ENCODE peak calls at places on chromosomes 1 and 21, in seven cellular contexts. One of them, this sample, is unnamed.

GRCh38 chr1:8985915-8986813 is 40.1 kb downstream of the SLC2A7 start:
- DNase-seq in lower lobe of right lung: peak; percentile 73
- DNase-seq in fibroblast of lung: peak; percentile 97
- DNase-seq in heart left ventricle: peak; percentile 91
- DNase-seq in transverse colon: peak; percentile 80
- DNase-seq in astrocyte: peak; percentile 96
- DNase-seq in uterus: peak; percentile 55
- DNase-seq in this sample: peak; percentile 85

GRCh38 chr1:154154534-154155181 is at the start of gene NUP210L:
- DNase-seq in fibroblast of lung: peak; percentile 18
- DNase-seq in uterus: peak; percentile 29
- DNase-seq in astrocyte: no peak
- DNase-seq in transverse colon: peak; percentile 32
- DNase-seq in lower lobe of right lung: peak; percentile 95
- DNase-seq in heart left ventricle: peak; percentile 48
- DNase-seq in this sample: peak; percentile 82

GRCh38 chr1:27438621-27439061 is 46.2 kb downstream of the GPR3 start:
- DNase-seq in transverse colon: no peak
- DNase-seq in heart left ventricle: no peak
- DNase-seq in astrocyte: no peak
- DNase-seq in uterus: no peak
- DNase-seq in lower lobe of right lung: no peak
- DNase-seq in fibroblast of lung: no peak
- DNase-seq in this sample: no peak

GRCh38 chr21:25872271-25872670 is 137.5 kb downstream of the GABPA start:
- DNase-seq in astrocyte: no peak
- DNase-seq in lower lobe of right lung: no peak
- DNase-seq in transverse colon: no peak
- DNase-seq in heart left ventricle: no peak
- DNase-seq in uterus: no peak
- DNase-seq in fibroblast of lung: no peak
- DNase-seq in this sample: no peak

GRCh38 chr1:169650551-169650950 is 20.6 kb upstream of the SELP start:
- DNase-seq in lower lobe of right lung: no peak
- DNase-seq in uterus: no peak
- DNase-seq in transverse colon: no peak
- DNase-seq in heart left ventricle: no peak
- DNase-seq in astrocyte: no peak
- DNase-seq in fibroblast of lung: no peak
- DNase-seq in this sample: no peak

GRCh38 chr1:85365851-85366250 is 89.4 kb upstream of the BCL10 start:
- DNase-seq in heart left ventricle: no peak
- DNase-seq in fibroblast of lung: no peak
- DNase-seq in astrocyte: no peak
- DNase-seq in uterus: no peak
- DNase-seq in transverse colon: no peak
- DNase-seq in lower lobe of right lung: no peak
- DNase-seq in this sample: no peak

GRCh38 chr21:38925923-38926322 is 120.2 kb downstream of the ETS2 start:
- DNase-seq in uterus: peak; percentile 81
- DNase-seq in transverse colon: peak; percentile 55
- DNase-seq in lower lobe of right lung: no peak
- DNase-seq in heart left ventricle: peak; percentile 84
- DNase-seq in astrocyte: peak; percentile 95
- DNase-seq in fibroblast of lung: peak; percentile 97
- DNase-seq in this sample: peak; percentile 85

GRCh38 chr1:89552481-89553194 is 28.0 kb downstream of the LRRC8B start:
- DNase-seq in fibroblast of lung: no peak
- DNase-seq in uterus: no peak
- DNase-seq in heart left ventricle: no peak
- DNase-seq in astrocyte: no peak
- DNase-seq in lower lobe of right lung: no peak
- DNase-seq in transverse colon: peak; percentile 18
- DNase-seq in this sample: no peak

GRCh38 chr1:90402893-90403849 is 313.9 kb downstream of the BARHL2 start:
- DNase-seq in fibroblast of lung: peak; percentile 100
- DNase-seq in lower lobe of right lung: no peak
- DNase-seq in heart left ventricle: no peak
- DNase-seq in uterus: no peak
- DNase-seq in transverse colon: peak; percentile 22
- DNase-seq in astrocyte: peak; percentile 99
- DNase-seq in this sample: no peak

GRCh38 chr1:25425098-25426085 is 4.8 kb upstream of the RHCE start:
- DNase-seq in fibroblast of lung: peak; percentile 39
- DNase-seq in astrocyte: peak; percentile 30
- DNase-seq in transverse colon: peak; percentile 68
- DNase-seq in lower lobe of right lung: no peak
- DNase-seq in uterus: no peak
- DNase-seq in heart left ventricle: no peak
- DNase-seq in this sample: no peak

GRCh38 chr1:15469836-15470495 is 5.9 kb upstream of the CELA2B start:
- DNase-seq in fibroblast of lung: no peak
- DNase-seq in lower lobe of right lung: no peak
- DNase-seq in heart left ventricle: no peak
- DNase-seq in uterus: no peak
- DNase-seq in transverse colon: no peak
- DNase-seq in astrocyte: no peak
- DNase-seq in this sample: no peak

GRCh38 chr21:38619865-38620513 is 121.7 kb upstream of the ERG start:
- DNase-seq in astrocyte: peak; percentile 94
- DNase-seq in lower lobe of right lung: no peak
- DNase-seq in transverse colon: no peak
- DNase-seq in uterus: peak; percentile 78
- DNase-seq in fibroblast of lung: peak; percentile 94
- DNase-seq in heart left ventricle: peak; percentile 38
- DNase-seq in this sample: no peak

GRCh38 chr1:228073061-228073869 is 9.2 kb upstream of the ARF1 start:
- DNase-seq in lower lobe of right lung: peak; percentile 43
- DNase-seq in uterus: peak; percentile 11
- DNase-seq in fibroblast of lung: no peak
- DNase-seq in astrocyte: no peak
- DNase-seq in heart left ventricle: peak; percentile 25
- DNase-seq in transverse colon: no peak
- DNase-seq in this sample: no peak

GRCh38 chr1:217982711-217983405 is 302.2 kb upstream of the RRP15 start:
- DNase-seq in lower lobe of right lung: no peak
- DNase-seq in uterus: no peak
- DNase-seq in fibroblast of lung: no peak
- DNase-seq in transverse colon: no peak
- DNase-seq in heart left ventricle: no peak
- DNase-seq in astrocyte: no peak
- DNase-seq in this sample: no peak

GRCh38 chr21:36135391-36136094 is 664 bp downstream of the CBR3 start:
- DNase-seq in heart left ventricle: peak; percentile 74
- DNase-seq in lower lobe of right lung: peak; percentile 71
- DNase-seq in fibroblast of lung: peak; percentile 78
- DNase-seq in transverse colon: peak; percentile 62
- DNase-seq in astrocyte: peak; percentile 72
- DNase-seq in uterus: peak; percentile 72
- DNase-seq in this sample: peak; percentile 83

GRCh38 chr1:24862775-24863483 is 67.1 kb downstream of the RUNX3 start:
- DNase-seq in heart left ventricle: no peak
- DNase-seq in lower lobe of right lung: no peak
- DNase-seq in transverse colon: no peak
- DNase-seq in astrocyte: no peak
- DNase-seq in uterus: no peak
- DNase-seq in fibroblast of lung: no peak
- DNase-seq in this sample: no peak

GRCh38 chr1:3352084-3352951 is 102.1 kb upstream of the ARHGEF16 start:
- DNase-seq in heart left ventricle: peak; percentile 84
- DNase-seq in astrocyte: peak; percentile 85
- DNase-seq in uterus: peak; percentile 79
- DNase-seq in lower lobe of right lung: no peak
- DNase-seq in transverse colon: peak; percentile 39
- DNase-seq in fibroblast of lung: peak; percentile 91
- DNase-seq in this sample: peak; percentile 92

GRCh38 chr1:227913446-227913968 is 34.2 kb downstream of the WNT9A start:
- DNase-seq in transverse colon: no peak
- DNase-seq in fibroblast of lung: no peak
- DNase-seq in lower lobe of right lung: no peak
- DNase-seq in uterus: no peak
- DNase-seq in astrocyte: no peak
- DNase-seq in heart left ventricle: no peak
- DNase-seq in this sample: no peak

GRCh38 chr1:159581422-159581821 is 6.2 kb upstream of the APCS start:
- DNase-seq in astrocyte: no peak
- DNase-seq in heart left ventricle: no peak
- DNase-seq in fibroblast of lung: no peak
- DNase-seq in uterus: no peak
- DNase-seq in transverse colon: no peak
- DNase-seq in lower lobe of right lung: no peak
- DNase-seq in this sample: no peak

GRCh38 chr1:226973371-226973897 is 33.3 kb downstream of the COQ8A start:
- DNase-seq in uterus: peak; percentile 75
- DNase-seq in transverse colon: peak; percentile 37
- DNase-seq in lower lobe of right lung: no peak
- DNase-seq in heart left ventricle: peak; percentile 65
- DNase-seq in astrocyte: no peak
- DNase-seq in fibroblast of lung: no peak
- DNase-seq in this sample: peak; percentile 74

GRCh38 chr1:164706596-164706995 is 147.6 kb downstream of the PBX1 start:
- DNase-seq in astrocyte: peak; percentile 41
- DNase-seq in lower lobe of right lung: no peak
- DNase-seq in uterus: no peak
- DNase-seq in heart left ventricle: no peak
- DNase-seq in transverse colon: no peak
- DNase-seq in fibroblast of lung: peak; percentile 56
- DNase-seq in this sample: no peak
- TF ChIP-seq CTCF in astrocyte: no peak
- TF ChIP-seq CTCF in lower lobe of right lung: no peak
- TF ChIP-seq CTCF in uterus: no peak
- TF ChIP-seq CTCF in heart left ventricle: no peak
- TF ChIP-seq CTCF in transverse colon: no peak
- TF ChIP-seq CTCF in fibroblast of lung: no peak
- TF ChIP-seq CTCF in this sample: no peak

DNA sequence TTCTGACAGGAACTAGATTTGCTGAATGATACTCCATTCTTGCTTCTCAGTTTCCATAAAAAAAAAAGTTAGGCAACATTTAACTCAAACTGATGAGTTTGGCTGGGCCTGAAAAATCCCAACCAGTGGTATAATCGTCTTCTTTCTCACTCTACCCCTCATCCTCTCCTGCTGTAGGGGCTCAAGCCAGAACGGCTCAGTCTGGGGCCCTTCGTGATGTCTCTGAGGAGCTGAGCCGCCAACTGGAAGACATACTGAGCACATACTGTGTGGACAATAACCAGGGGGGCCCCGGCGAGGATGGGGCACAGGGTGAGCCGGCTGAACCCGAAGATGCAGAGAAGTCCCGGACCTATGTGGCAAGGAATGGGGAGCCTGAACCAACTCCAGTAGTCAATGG is 1.6 kb downstream of the TXLNA start:
- DNase-seq in fibroblast of lung: no peak
- DNase-seq in transverse colon: no peak
- DNase-seq in lower lobe of right lung: no peak
- DNase-seq in uterus: no peak
- DNase-seq in heart left ventricle: no peak
- DNase-seq in astrocyte: no peak
- DNase-seq in this sample: no peak
- H3K4me3 ChIP-seq in fibroblast of lung: peak overlapping the region; percentile 71
- H3K4me3 ChIP-seq in transverse colon: peak overlapping the region; percentile 73
- H3K4me3 ChIP-seq in lower lobe of right lung: peak overlapping the region; percentile 76
- H3K4me3 ChIP-seq in uterus: peak overlapping the region; percentile 63
- H3K4me3 ChIP-seq in heart left ventricle: no peak overlapping the region
- H3K4me3 ChIP-seq in astrocyte: peak overlapping the region; percentile 69
- H3K4me3 ChIP-seq in this sample: peak overlapping the region; percentile 84

GRCh38 chr1:47347735-47348134 is 14.1 kb downstream of the CMPK1 start:
- DNase-seq in fibroblast of lung: no peak
- DNase-seq in uterus: no peak
- DNase-seq in astrocyte: no peak
- DNase-seq in heart left ventricle: no peak
- DNase-seq in lower lobe of right lung: no peak
- DNase-seq in transverse colon: no peak
- DNase-seq in this sample: no peak
- H3K27ac ChIP-seq in fibroblast of lung: no peak overlapping the region
- H3K27ac ChIP-seq in uterus: no peak overlapping the region
- H3K27ac ChIP-seq in astrocyte: no peak overlapping the region
- H3K27ac ChIP-seq in heart left ventricle: no peak overlapping the region
- H3K27ac ChIP-seq in lower lobe of right lung: no peak overlapping the region
- H3K27ac ChIP-seq in transverse colon: no peak overlapping the region
- H3K27ac ChIP-seq in this sample: no peak overlapping the region

GRCh38 chr1:30179942-30180543 is 543.3 kb downstream of the MATN1 start:
- DNase-seq in fibroblast of lung: no peak
- DNase-seq in uterus: no peak
- DNase-seq in lower lobe of right lung: no peak
- DNase-seq in heart left ventricle: no peak
- DNase-seq in transverse colon: no peak
- DNase-seq in astrocyte: no peak
- DNase-seq in this sample: no peak
- TF ChIP-seq CTCF in fibroblast of lung: no peak
- TF ChIP-seq CTCF in uterus: no peak
- TF ChIP-seq CTCF in lower lobe of right lung: no peak
- TF ChIP-seq CTCF in heart left ventricle: no peak
- TF ChIP-seq CTCF in transverse colon: no peak
- TF ChIP-seq CTCF in astrocyte: no peak
- TF ChIP-seq CTCF in this sample: no peak

This sample was measured in coronary artery.